ENCODE peak calls at places on chromosome 20, in five cellular contexts. D, Z, K, Q and L are unnamed samples.
A peak's percentile ranks its signal among the peaks of the same experiment; 100 is the strongest.

GRCh38 chr20:50996901-50997830 is 25.7 kb downstream of the KCNG1 start:
- DNase-seq in D (peak; percentile 31), Z (no peak), K (no peak), Q (no peak), L (no peak)

GRCh38 chr20:17210983-17211382 is 15.9 kb upstream of the PCSK2 start:
- DNase-seq in D (no peak), Z (no peak), K (no peak), Q (no peak), L (no peak)

GRCh38 chr20:38827770-38828281 is 22.3 kb downstream of the PPP1R16B start:
- DNase-seq in D (no peak), Z (no peak), K (no peak), Q (no peak), L (no peak)

GRCh38 chr20:18928626-18929025 is 115.0 kb downstream of the SCP2D1 start:
- DNase-seq in D (no peak), Z (no peak), K (no peak), Q (peak; percentile 60), L (no peak)

GRCh38 chr20:32534661-32535240 is 50.4 kb downstream of the NOL4L start:
- DNase-seq in D (no peak), Z (no peak), K (no peak), Q (no peak), L (peak; percentile 87)

GRCh38 chr20:46953596-46953995 is 59.0 kb downstream of the EYA2 start:
- DNase-seq in D (no peak), Z (no peak), K (no peak), Q (no peak), L (no peak)

GRCh38 chr20:479487-479886 is 17.2 kb upstream of the TBC1D20 start:
- DNase-seq in D (no peak), Z (no peak), K (no peak), Q (no peak), L (no peak)

GRCh38 chr20:3316131-3316530 is 77.1 kb upstream of the SLC4A11 start:
- DNase-seq in D (no peak), Z (no peak), K (no peak), Q (no peak), L (no peak)

GRCh38 chr20:23060629-23061028 is 11.2 kb upstream of the THBD start:
- DNase-seq in D (peak; percentile 9), Z (no peak), K (no peak), Q (no peak), L (no peak)
- H3K4me3 ChIP-seq in D (no peak overlapping the region), Z (no peak overlapping the region), K (no peak overlapping the region), Q (no peak overlapping the region), L (no peak overlapping the region)

GRCh38 chr20:63525185-63525584 is 4.6 kb downstream of the PPDPF start:
- DNase-seq in D (no peak), Z (no peak), K (no peak), Q (no peak), L (no peak)

GRCh38 chr20:63521602-63522001 is 1.0 kb downstream of the PPDPF start:
- DNase-seq in D (no peak), Z (no peak), K (no peak), Q (no peak), L (no peak)

GRCh38 chr20:63522091-63522868 is 1.7 kb downstream of the PPDPF start:
- DNase-seq in D (no peak), Z (no peak), K (no peak), Q (no peak), L (no peak)

GRCh38 chr20:63520939-63521601 is 505 bp downstream of the PPDPF start:
- DNase-seq in D (peak; percentile 49), Z (peak; percentile 86), K (no peak), Q (peak; percentile 89), L (no peak)

GRCh38 chr20:63522981-63523611 is 2.5 kb downstream of the PPDPF start:
- DNase-seq in D (no peak), Z (no peak), K (no peak), Q (no peak), L (no peak)
- H3K4me3 ChIP-seq in D (no peak overlapping the region), Z (no peak overlapping the region), K (no peak overlapping the region), Q (no peak overlapping the region), L (no peak overlapping the region)

DNA sequence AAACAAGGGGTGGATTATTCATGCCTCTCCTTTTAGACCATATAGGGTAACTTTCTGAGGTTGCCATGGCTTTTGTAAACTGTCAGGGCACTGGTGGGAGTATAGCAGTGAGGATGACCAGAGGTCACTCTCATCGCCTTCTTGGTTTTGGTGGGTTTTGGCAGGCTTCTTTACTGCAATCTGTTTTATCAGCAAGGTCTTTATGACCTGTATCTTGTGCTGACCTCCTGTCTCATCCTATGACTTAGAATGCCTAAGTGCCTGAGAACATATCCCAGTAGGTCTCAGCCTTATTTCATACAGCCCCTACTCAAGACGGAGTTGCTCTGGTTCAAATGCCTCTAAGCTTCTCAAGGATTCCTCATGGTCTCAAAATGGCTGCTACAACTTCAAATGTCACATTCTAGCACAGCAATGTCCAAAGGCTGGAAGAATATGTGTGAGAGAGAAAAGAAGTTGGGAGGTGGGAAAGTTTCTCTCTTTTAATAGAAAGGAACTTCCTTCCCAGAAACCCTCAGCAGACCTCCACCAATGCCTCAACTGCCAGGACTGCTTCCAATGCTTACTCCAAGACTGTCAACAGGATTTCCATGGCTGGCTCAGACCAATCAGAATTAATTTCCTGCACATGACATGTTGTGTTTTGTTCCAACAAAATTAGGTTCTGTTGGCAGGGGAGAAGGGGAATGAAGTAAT is 46.6 kb upstream of the SLC9A8 start:
- DNase-seq in D (peak; percentile 28), Z (no peak), K (no peak), Q (no peak), L (no peak)
- H3K4me3 ChIP-seq in D (no peak overlapping the region), Z (no peak overlapping the region), K (no peak overlapping the region), Q (no peak overlapping the region), L (no peak overlapping the region)

GRCh38 chr20:56018194-56018593 is 12.9 kb upstream of the CBLN4 start:
- DNase-seq in D (no peak), Z (no peak), K (no peak), Q (no peak), L (no peak)

GRCh38 chr20:56017560-56017959 is 12.2 kb upstream of the CBLN4 start:
- DNase-seq in D (no peak), Z (no peak), K (no peak), Q (no peak), L (no peak)

GRCh38 chr20:56018750-56019149 is 13.4 kb upstream of the CBLN4 start:
- DNase-seq in D (no peak), Z (no peak), K (no peak), Q (no peak), L (no peak)

DNA sequence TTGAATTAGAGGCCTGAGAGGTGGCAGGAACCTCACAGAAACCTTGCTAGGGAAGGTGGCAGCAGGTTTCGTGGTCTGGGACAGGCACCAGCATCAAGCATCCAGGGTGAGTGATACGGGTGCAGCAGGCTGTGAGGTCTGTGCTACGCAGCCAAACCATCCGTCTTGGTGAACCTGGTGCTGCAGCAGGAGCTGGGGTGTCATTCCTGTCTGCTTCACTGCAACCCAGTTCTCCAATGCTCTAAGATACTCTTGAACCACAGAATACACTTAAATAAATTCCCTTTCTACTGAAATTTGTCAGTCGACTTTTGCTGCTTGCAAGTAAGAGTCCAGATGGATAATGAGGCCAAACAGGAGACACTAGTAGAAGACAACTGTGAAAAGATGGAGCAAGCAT is 9.7 kb upstream of the CBLN4 start:
- DNase-seq in D (no peak), Z (no peak), K (no peak), Q (no peak), L (no peak)
- H3K4me3 ChIP-seq in D (no peak overlapping the region), Z (no peak overlapping the region), K (no peak overlapping the region), Q (no peak overlapping the region), L (no peak overlapping the region)

GRCh38 chr20:10621159-10621558 is 52.6 kb downstream of the JAG1 start:
- DNase-seq in D (no peak), Z (no peak), K (no peak), Q (no peak), L (no peak)

GRCh38 chr20:10622657-10623418 is 51.0 kb downstream of the JAG1 start:
- DNase-seq in D (peak; percentile 87), Z (no peak), K (no peak), Q (no peak), L (no peak)

GRCh38 chr20:10616212-10616611 is 57.6 kb downstream of the JAG1 start:
- DNase-seq in D (no peak), Z (no peak), K (no peak), Q (no peak), L (no peak)

GRCh38 chr20:10618611-10619245 is 55.1 kb downstream of the JAG1 start:
- DNase-seq in D (peak; percentile 57), Z (no peak), K (no peak), Q (no peak), L (no peak)

GRCh38 chr20:10619427-10619826 is 54.4 kb downstream of the JAG1 start:
- DNase-seq in D (peak; percentile 96), Z (no peak), K (no peak), Q (no peak), L (no peak)
- H3K4me3 ChIP-seq in D (no peak overlapping the region), Z (no peak overlapping the region), K (no peak overlapping the region), Q (no peak overlapping the region), L (no peak overlapping the region)